ENCODE peak calls at places on chromosomes 11 and 22, in eight cellular contexts. One of them, this sample, is unnamed.

GRCh38 chr11:60914620-60915249 is 777 bp downstream of the TMEM109 start:
- DNase-seq in endothelial cell: peak
- DNase-seq in mucosa of descending colon: peak
- DNase-seq in colonic mucosa: peak
- DNase-seq in cardiac muscle cell: peak
- DNase-seq in foreskin keratinocyte: no peak
- DNase-seq in PC-9: no peak
- DNase-seq in AG10803: peak
- DNase-seq in this sample: peak

GRCh38 chr11:44611687-44612437 is 46.4 kb downstream of the CD82 start:
- DNase-seq in mucosa of descending colon: peak
- DNase-seq in AG10803: no peak
- DNase-seq in colonic mucosa: no peak
- DNase-seq in foreskin keratinocyte: no peak
- DNase-seq in PC-9: no peak
- DNase-seq in endothelial cell: no peak
- DNase-seq in cardiac muscle cell: no peak
- DNase-seq in this sample: no peak

GRCh38 chr11:118232659-118233058 is 7.8 kb upstream of the JAML start:
- DNase-seq in PC-9: peak
- DNase-seq in mucosa of descending colon: no peak
- DNase-seq in foreskin keratinocyte: no peak
- DNase-seq in AG10803: no peak
- DNase-seq in cardiac muscle cell: no peak
- DNase-seq in endothelial cell: no peak
- DNase-seq in colonic mucosa: no peak
- DNase-seq in this sample: no peak

GRCh38 chr11:86062719-86063118 is 6.2 kb downstream of the PICALM start:
- DNase-seq in foreskin keratinocyte: no peak
- DNase-seq in colonic mucosa: no peak
- DNase-seq in AG10803: peak
- DNase-seq in cardiac muscle cell: no peak
- DNase-seq in PC-9: no peak
- DNase-seq in mucosa of descending colon: no peak
- DNase-seq in endothelial cell: no peak
- DNase-seq in this sample: no peak

GRCh38 chr22:30327864-30328345 is 1.2 kb upstream of the TBC1D10A start:
- DNase-seq in endothelial cell: no peak
- DNase-seq in AG10803: no peak
- DNase-seq in colonic mucosa: peak
- DNase-seq in PC-9: peak
- DNase-seq in mucosa of descending colon: no peak
- DNase-seq in foreskin keratinocyte: peak
- DNase-seq in cardiac muscle cell: no peak
- DNase-seq in this sample: no peak

GRCh38 chr11:88357323-88358039 is 19.9 kb upstream of the CTSC start:
- DNase-seq in PC-9: peak
- DNase-seq in endothelial cell: no peak
- DNase-seq in cardiac muscle cell: peak
- DNase-seq in mucosa of descending colon: no peak
- DNase-seq in colonic mucosa: no peak
- DNase-seq in foreskin keratinocyte: no peak
- DNase-seq in AG10803: peak
- DNase-seq in this sample: no peak

GRCh38 chr22:39275814-39276443 is 31.1 kb upstream of the PDGFB start:
- DNase-seq in foreskin keratinocyte: no peak
- DNase-seq in cardiac muscle cell: no peak
- DNase-seq in PC-9: no peak
- DNase-seq in colonic mucosa: no peak
- DNase-seq in endothelial cell: no peak
- DNase-seq in mucosa of descending colon: no peak
- DNase-seq in AG10803: no peak
- DNase-seq in this sample: no peak

GRCh38 chr22:19663821-19664325 is 50.4 kb upstream of the SEPTIN5 start:
- DNase-seq in mucosa of descending colon: no peak
- DNase-seq in endothelial cell: no peak
- DNase-seq in PC-9: no peak
- DNase-seq in foreskin keratinocyte: no peak
- DNase-seq in colonic mucosa: no peak
- DNase-seq in cardiac muscle cell: peak
- DNase-seq in AG10803: peak
- DNase-seq in this sample: no peak

GRCh38 chr11:67450796-67451657 is 1.5 kb downstream of the GPR152 start:
- DNase-seq in endothelial cell: no peak
- DNase-seq in PC-9: no peak
- DNase-seq in colonic mucosa: no peak
- DNase-seq in AG10803: no peak
- DNase-seq in cardiac muscle cell: no peak
- DNase-seq in mucosa of descending colon: no peak
- DNase-seq in foreskin keratinocyte: no peak
- DNase-seq in this sample: no peak

GRCh38 chr22:30514252-30514651 is 8.8 kb upstream of the SEC14L4 start:
- DNase-seq in PC-9: no peak
- DNase-seq in colonic mucosa: no peak
- DNase-seq in foreskin keratinocyte: no peak
- DNase-seq in cardiac muscle cell: no peak
- DNase-seq in endothelial cell: no peak
- DNase-seq in mucosa of descending colon: no peak
- DNase-seq in AG10803: no peak
- DNase-seq in this sample: no peak

GRCh38 chr11:103364687-103365086 is 255.5 kb downstream of the DYNC2H1 start:
- DNase-seq in colonic mucosa: no peak
- DNase-seq in PC-9: no peak
- DNase-seq in mucosa of descending colon: no peak
- DNase-seq in foreskin keratinocyte: no peak
- DNase-seq in cardiac muscle cell: no peak
- DNase-seq in endothelial cell: no peak
- DNase-seq in AG10803: peak
- DNase-seq in this sample: no peak

GRCh38 chr11:17750817-17751165 is 16.2 kb downstream of the KCNC1 start:
- DNase-seq in mucosa of descending colon: no peak
- DNase-seq in endothelial cell: no peak
- DNase-seq in PC-9: no peak
- DNase-seq in AG10803: no peak
- DNase-seq in colonic mucosa: no peak
- DNase-seq in cardiac muscle cell: no peak
- DNase-seq in foreskin keratinocyte: no peak
- DNase-seq in this sample: no peak

GRCh38 chr22:20298110-20298802 is 21.6 kb downstream of the DGCR6L start:
- DNase-seq in mucosa of descending colon: no peak
- DNase-seq in colonic mucosa: no peak
- DNase-seq in PC-9: no peak
- DNase-seq in cardiac muscle cell: no peak
- DNase-seq in endothelial cell: no peak
- DNase-seq in AG10803: no peak
- DNase-seq in foreskin keratinocyte: no peak
- DNase-seq in this sample: no peak

GRCh38 chr22:20433191-20433590 is 4.4 kb downstream of the SCARF2 start:
- DNase-seq in mucosa of descending colon: peak
- DNase-seq in PC-9: no peak
- DNase-seq in cardiac muscle cell: no peak
- DNase-seq in endothelial cell: no peak
- DNase-seq in colonic mucosa: no peak
- DNase-seq in AG10803: no peak
- DNase-seq in foreskin keratinocyte: no peak
- DNase-seq in this sample: no peak

GRCh38 chr11:8988329-8989234 is 15.2 kb downstream of the NRIP3 start:
- DNase-seq in endothelial cell: no peak
- DNase-seq in mucosa of descending colon: no peak
- DNase-seq in cardiac muscle cell: peak
- DNase-seq in AG10803: peak
- DNase-seq in foreskin keratinocyte: peak
- DNase-seq in PC-9: peak
- DNase-seq in colonic mucosa: no peak
- DNase-seq in this sample: no peak

GRCh38 chr11:130722401-130722800 is 193.9 kb downstream of the SNX19 start:
- DNase-seq in foreskin keratinocyte: no peak
- DNase-seq in PC-9: no peak
- DNase-seq in AG10803: peak
- DNase-seq in endothelial cell: no peak
- DNase-seq in colonic mucosa: no peak
- DNase-seq in mucosa of descending colon: no peak
- DNase-seq in cardiac muscle cell: no peak
- DNase-seq in this sample: no peak

GRCh38 chr11:132123854-132124835 is 753.7 kb downstream of the NTM start:
- DNase-seq in mucosa of descending colon: no peak
- DNase-seq in colonic mucosa: no peak
- DNase-seq in PC-9: no peak
- DNase-seq in endothelial cell: no peak
- DNase-seq in AG10803: no peak
- DNase-seq in foreskin keratinocyte: no peak
- DNase-seq in cardiac muscle cell: no peak
- DNase-seq in this sample: no peak

GRCh38 chr22:39084666-39085065 is 7.6 kb downstream of the APOBEC3G start:
- DNase-seq in cardiac muscle cell: no peak
- DNase-seq in AG10803: no peak
- DNase-seq in colonic mucosa: no peak
- DNase-seq in mucosa of descending colon: peak
- DNase-seq in PC-9: no peak
- DNase-seq in endothelial cell: no peak
- DNase-seq in foreskin keratinocyte: no peak
- DNase-seq in this sample: no peak

GRCh38 chr22:35043251-35043931 is 22.6 kb upstream of the ISX start:
- DNase-seq in mucosa of descending colon: no peak
- DNase-seq in colonic mucosa: no peak
- DNase-seq in endothelial cell: peak
- DNase-seq in foreskin keratinocyte: no peak
- DNase-seq in cardiac muscle cell: no peak
- DNase-seq in PC-9: no peak
- DNase-seq in AG10803: no peak
- DNase-seq in this sample: no peak

GRCh38 chr22:34301569-34301968 is 381.3 kb upstream of the LARGE1 start:
- DNase-seq in AG10803: no peak
- DNase-seq in colonic mucosa: no peak
- DNase-seq in PC-9: no peak
- DNase-seq in mucosa of descending colon: no peak
- DNase-seq in cardiac muscle cell: no peak
- DNase-seq in endothelial cell: no peak
- DNase-seq in foreskin keratinocyte: no peak
- DNase-seq in this sample: no peak

GRCh38 chr11:3000032-3000961 is 8.2 kb upstream of the NAP1L4 start:
- DNase-seq in mucosa of descending colon: no peak
- DNase-seq in colonic mucosa: no peak
- DNase-seq in foreskin keratinocyte: peak
- DNase-seq in PC-9: no peak
- DNase-seq in AG10803: no peak
- DNase-seq in cardiac muscle cell: peak
- DNase-seq in endothelial cell: no peak
- DNase-seq in this sample: no peak

GRCh38 chr11:32090774-32091370 is at the start of gene RCN1:
- DNase-seq in AG10803: peak
- DNase-seq in colonic mucosa: peak
- DNase-seq in mucosa of descending colon: peak
- DNase-seq in cardiac muscle cell: peak
- DNase-seq in endothelial cell: peak
- DNase-seq in PC-9: peak
- DNase-seq in foreskin keratinocyte: no peak
- DNase-seq in this sample: peak

GRCh38 chr11:2523821-2524391 is 79.1 kb downstream of the KCNQ1 start:
- DNase-seq in foreskin keratinocyte: no peak
- DNase-seq in colonic mucosa: no peak
- DNase-seq in endothelial cell: no peak
- DNase-seq in cardiac muscle cell: no peak
- DNase-seq in AG10803: no peak
- DNase-seq in PC-9: no peak
- DNase-seq in mucosa of descending colon: peak
- DNase-seq in this sample: peak

GRCh38 chr11:25970726-25971508 is 361.0 kb upstream of the ANO3 start:
- DNase-seq in mucosa of descending colon: no peak
- DNase-seq in colonic mucosa: no peak
- DNase-seq in foreskin keratinocyte: peak
- DNase-seq in PC-9: no peak
- DNase-seq in AG10803: no peak
- DNase-seq in endothelial cell: no peak
- DNase-seq in cardiac muscle cell: no peak
- DNase-seq in this sample: no peak
- TF ChIP-seq CTCF in mucosa of descending colon: no peak
- TF ChIP-seq CTCF in colonic mucosa: peak
- TF ChIP-seq CTCF in foreskin keratinocyte: peak
- TF ChIP-seq CTCF in PC-9: peak
- TF ChIP-seq CTCF in AG10803: peak
- TF ChIP-seq CTCF in endothelial cell: peak
- TF ChIP-seq CTCF in cardiac muscle cell: no peak
- TF ChIP-seq CTCF in this sample: peak

GRCh38 chr11:105315287-105315686 is 175.7 kb upstream of the CARD18 start:
- DNase-seq in AG10803: no peak
- DNase-seq in endothelial cell: no peak
- DNase-seq in mucosa of descending colon: no peak
- DNase-seq in cardiac muscle cell: no peak
- DNase-seq in foreskin keratinocyte: no peak
- DNase-seq in PC-9: no peak
- DNase-seq in colonic mucosa: no peak
- DNase-seq in this sample: no peak
- TF ChIP-seq CTCF in AG10803: no peak
- TF ChIP-seq CTCF in endothelial cell: no peak
- TF ChIP-seq CTCF in mucosa of descending colon: no peak
- TF ChIP-seq CTCF in cardiac muscle cell: no peak
- TF ChIP-seq CTCF in foreskin keratinocyte: peak
- TF ChIP-seq CTCF in PC-9: no peak
- TF ChIP-seq CTCF in colonic mucosa: no peak
- TF ChIP-seq CTCF in this sample: no peak

GRCh38 chr11:48022445-48022844 is 42.1 kb downstream of the PTPRJ start:
- DNase-seq in mucosa of descending colon: no peak
- DNase-seq in PC-9: no peak
- DNase-seq in colonic mucosa: no peak
- DNase-seq in foreskin keratinocyte: no peak
- DNase-seq in endothelial cell: no peak
- DNase-seq in cardiac muscle cell: no peak
- DNase-seq in AG10803: no peak
- DNase-seq in this sample: no peak

GRCh38 chr11:48019230-48019584 is 38.8 kb downstream of the PTPRJ start:
- DNase-seq in colonic mucosa: no peak
- DNase-seq in mucosa of descending colon: no peak
- DNase-seq in cardiac muscle cell: peak
- DNase-seq in endothelial cell: no peak
- DNase-seq in AG10803: no peak
- DNase-seq in PC-9: no peak
- DNase-seq in foreskin keratinocyte: no peak
- DNase-seq in this sample: no peak

GRCh38 chr11:48018561-48019229 is 38.3 kb downstream of the PTPRJ start:
- DNase-seq in foreskin keratinocyte: no peak
- DNase-seq in mucosa of descending colon: no peak
- DNase-seq in PC-9: no peak
- DNase-seq in AG10803: no peak
- DNase-seq in colonic mucosa: no peak
- DNase-seq in endothelial cell: peak
- DNase-seq in cardiac muscle cell: no peak
- DNase-seq in this sample: no peak

GRCh38 chr11:48019597-48019996 is 39.2 kb downstream of the PTPRJ start:
- DNase-seq in mucosa of descending colon: no peak
- DNase-seq in endothelial cell: no peak
- DNase-seq in foreskin keratinocyte: no peak
- DNase-seq in colonic mucosa: no peak
- DNase-seq in cardiac muscle cell: no peak
- DNase-seq in AG10803: no peak
- DNase-seq in PC-9: no peak
- DNase-seq in this sample: no peak

GRCh38 chr11:48020092-48020755 is 39.9 kb downstream of the PTPRJ start:
- DNase-seq in AG10803: no peak
- DNase-seq in cardiac muscle cell: peak
- DNase-seq in colonic mucosa: peak
- DNase-seq in PC-9: no peak
- DNase-seq in foreskin keratinocyte: no peak
- DNase-seq in endothelial cell: no peak
- DNase-seq in mucosa of descending colon: no peak
- DNase-seq in this sample: peak
- TF ChIP-seq CTCF in AG10803: no peak
- TF ChIP-seq CTCF in cardiac muscle cell: no peak
- TF ChIP-seq CTCF in colonic mucosa: no peak
- TF ChIP-seq CTCF in PC-9: no peak
- TF ChIP-seq CTCF in foreskin keratinocyte: no peak
- TF ChIP-seq CTCF in endothelial cell: no peak
- TF ChIP-seq CTCF in mucosa of descending colon: no peak
- TF ChIP-seq CTCF in this sample: peak

GRCh38 chr11:79940976-79941735 is 500.3 kb upstream of the TENM4 start:
- DNase-seq in foreskin keratinocyte: peak
- DNase-seq in AG10803: no peak
- DNase-seq in mucosa of descending colon: no peak
- DNase-seq in colonic mucosa: no peak
- DNase-seq in endothelial cell: no peak
- DNase-seq in PC-9: no peak
- DNase-seq in cardiac muscle cell: no peak
- DNase-seq in this sample: no peak
- TF ChIP-seq CTCF in foreskin keratinocyte: no peak
- TF ChIP-seq CTCF in AG10803: no peak
- TF ChIP-seq CTCF in mucosa of descending colon: no peak
- TF ChIP-seq CTCF in colonic mucosa: no peak
- TF ChIP-seq CTCF in endothelial cell: no peak
- TF ChIP-seq CTCF in PC-9: no peak
- TF ChIP-seq CTCF in cardiac muscle cell: no peak
- TF ChIP-seq CTCF in this sample: no peak

This sample was measured in CD14-positive monocyte.